ENCODE peak calls at places on chromosomes 6 and 20, in six cellular contexts. C is SK-N-SH, U is H1, I is prostate gland, T is GM23338, G is breast epithelium. J is an unnamed sample.

GRCh38 chr20:38789503-38790209 is 15.8 kb upstream of the PPP1R16B start:
- DNase-seq in U (no peak), T (peak), I (no peak), C (no peak), G (no peak), J (no peak)

GRCh38 chr6:163427498-163428254 is 13.2 kb downstream of the QKI start:
- DNase-seq in T (peak), G (no peak), U (no peak), C (no peak), I (no peak), J (no peak)

GRCh38 chr6:79872303-79872702 is 75.0 kb downstream of the ELOVL4 start:
- DNase-seq in G (no peak), C (no peak), T (no peak), U (no peak), I (no peak), J (no peak)

GRCh38 chr20:63552481-63553249 is 1.3 kb upstream of the FNDC11 start:
- DNase-seq in C (no peak), G (no peak), T (peak), U (peak), I (no peak), J (no peak)

GRCh38 chr20:46757754-46758678 is 48.6 kb downstream of the SLC2A10 start:
- DNase-seq in C (peak), I (peak), U (no peak), G (peak), T (peak), J (no peak)

GRCh38 chr6:33118525-33119123 is 42.8 kb downstream of the HLA-DPB1 start:
- DNase-seq in U (no peak), T (peak), C (peak), G (no peak), I (peak), J (no peak)

GRCh38 chr6:43771858-43772570 is 2.0 kb downstream of the VEGFA start:
- DNase-seq in G (peak), C (peak), I (peak), U (no peak), T (peak), J (peak)

GRCh38 chr6:170057961-170058877 is 232.7 kb downstream of the DLL1 start:
- DNase-seq in G (no peak), C (no peak), U (no peak), T (no peak), I (no peak), J (peak)

GRCh38 chr6:37092851-37093727 is 76.9 kb upstream of the PIM1 start:
- DNase-seq in I (no peak), T (no peak), G (peak), C (no peak), U (no peak), J (no peak)

GRCh38 chr6:157961829-157962228 is 19.8 kb upstream of the SYNJ2 start:
- DNase-seq in U (no peak), I (no peak), G (no peak), T (no peak), C (no peak), J (no peak)

GRCh38 chr20:45969712-45970634 is 2.0 kb downstream of the ZNF335 start:
- DNase-seq in I (peak), T (peak), U (no peak), C (peak), G (no peak), J (peak)

GRCh38 chr20:50680106-50680960 is 11.0 kb downstream of the RIPOR3 start:
- DNase-seq in I (no peak), G (no peak), C (no peak), U (no peak), T (no peak), J (no peak)
- TF ChIP-seq POLR2AphosphoS5 in I (no peak), G (peak), C (no peak), U (no peak), T (no peak), J (no peak)

GRCh38 chr20:676967-677366 is 1.4 kb upstream of the SCRT2 start:
- DNase-seq in U (no peak), I (no peak), T (no peak), G (no peak), C (no peak), J (no peak)
- H3K4me3 ChIP-seq in U (peak), I (no peak), T (peak), G (no peak), C (no peak), J (no peak)

DNA sequence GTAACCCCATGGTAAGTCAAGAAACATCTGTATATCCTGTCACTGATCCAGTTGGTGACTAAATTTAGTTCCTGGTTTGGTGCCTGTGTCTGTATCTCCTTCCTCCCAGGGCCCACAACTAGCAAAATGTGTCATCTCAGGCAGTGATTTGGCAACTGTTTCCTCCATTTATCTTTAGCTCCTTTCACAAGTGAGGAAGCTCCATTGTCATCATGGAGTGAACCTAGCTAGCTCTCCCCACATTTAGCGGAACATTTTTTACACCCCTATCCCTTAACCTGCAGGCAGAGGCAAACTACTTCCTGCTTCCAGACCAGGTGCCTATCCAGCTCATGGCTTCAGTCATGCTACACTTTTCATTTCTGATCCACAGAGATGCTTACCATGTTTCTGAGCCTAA is 99.5 kb downstream of the IPCEF1 start:
- DNase-seq in U (no peak), I (no peak), T (no peak), C (no peak), G (no peak), J (no peak)
- TF ChIP-seq POLR2AphosphoS5 in U (no peak), I (no peak), T (no peak), C (no peak), G (no peak), J (no peak)

GRCh38 chr6:145263807-145264206 is 471.5 kb downstream of the EPM2A start:
- DNase-seq in C (peak), G (no peak), T (no peak), I (no peak), U (no peak), J (no peak)

GRCh38 chr6:145266432-145267075 is 468.8 kb downstream of the EPM2A start:
- DNase-seq in I (no peak), G (no peak), U (no peak), C (no peak), T (no peak), J (no peak)

GRCh38 chr6:145271601-145272000 is 463.7 kb downstream of the EPM2A start:
- DNase-seq in T (no peak), C (no peak), U (no peak), I (no peak), G (no peak), J (no peak)

GRCh38 chr6:145271086-145271485 is 464.2 kb downstream of the EPM2A start:
- DNase-seq in C (no peak), I (no peak), U (no peak), G (no peak), T (no peak), J (no peak)

GRCh38 chr6:145267076-145267867 is 468.0 kb downstream of the EPM2A start:
- DNase-seq in I (peak), T (peak), U (no peak), C (no peak), G (no peak), J (no peak)
- H3K4me3 ChIP-seq in I (no peak), T (no peak), U (no peak), C (no peak), G (no peak), J (no peak)

DNA sequence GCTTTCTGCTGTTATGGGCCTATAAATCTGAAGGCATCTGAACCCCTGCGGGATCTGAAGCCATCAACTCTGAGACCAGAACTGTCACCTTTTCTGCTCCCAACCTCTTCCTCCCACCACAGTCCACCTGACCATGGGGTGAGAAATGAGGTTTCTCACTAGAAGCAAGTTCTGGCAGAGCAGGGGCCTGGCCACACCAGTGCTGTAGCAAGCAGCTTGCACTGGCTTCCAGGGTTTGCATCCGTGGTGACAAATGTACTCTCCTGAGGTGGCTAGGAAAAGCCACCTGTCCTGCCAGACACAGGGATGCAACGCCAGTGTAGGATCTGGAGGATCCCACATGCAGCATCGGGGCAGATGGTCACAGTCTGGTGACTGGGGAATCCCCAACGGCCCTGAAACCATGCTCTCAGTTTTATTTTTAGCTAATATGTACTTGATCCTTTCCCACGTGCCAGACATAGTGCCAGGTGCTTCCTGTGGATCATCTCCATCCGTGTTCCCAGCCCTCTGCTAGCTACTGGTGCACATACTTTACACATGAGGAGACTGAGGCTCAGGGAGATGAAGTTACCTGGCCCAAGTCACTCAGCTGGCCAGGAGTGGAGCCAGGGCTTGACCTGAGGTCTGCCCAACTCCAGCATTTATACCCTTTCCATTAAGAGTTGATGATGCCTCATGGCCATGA is 122.1 kb upstream of the SPACA1 start:
- DNase-seq in I (no peak), C (no peak), U (no peak), T (no peak), G (no peak), J (peak)
- TF ChIP-seq POLR2AphosphoS5 in I (no peak), C (no peak), U (no peak), T (no peak), G (no peak), J (peak)

GRCh38 chr6:111606620-111607115 is 990 bp upstream of the TRAF3IP2 start:
- DNase-seq in C (no peak), G (no peak), T (no peak), I (no peak), U (no peak), J (no peak)
- H3K4me3 ChIP-seq in C (no peak), G (peak), T (peak), I (peak), U (peak), J (peak)

J was measured in spleen.